ENCODE peak calls at places on chromosomes 11 and 22, in ten cellular contexts. D, H, G, W, A, J, B, C, V and U are unnamed samples.

GRCh38 chr11:1654388-1655167 is 25.0 kb downstream of the KRTAP5-5 start:
- DNase-seq in D (no peak), H (no peak), G (peak; percentile 49), W (no peak), A (no peak), J (no peak), B (no peak), C (no peak), V (no peak), U (no peak)

GRCh38 chr22:36773935-36774334 is 2.0 kb downstream of the IFT27 start:
- DNase-seq in D (no peak), H (peak; percentile 3), G (no peak), W (no peak), A (no peak), J (no peak), B (no peak), C (peak; percentile 30), V (no peak), U (no peak)

GRCh38 chr11:78202733-78203167 is 14.0 kb downstream of the USP35 start:
- DNase-seq in D (no peak), H (no peak), G (no peak), W (no peak), A (peak; percentile 42), J (no peak), B (no peak), C (peak; percentile 74), V (peak; percentile 59), U (no peak)

GRCh38 chr11:124776865-124777645 is 15.0 kb upstream of the ESAM start:
- DNase-seq in D (no peak), H (no peak), G (peak; percentile 81), W (no peak), A (no peak), J (no peak), B (no peak), C (no peak), V (no peak), U (no peak)

GRCh38 chr22:37880668-37881440 is 25.2 kb upstream of the MICALL1 start:
- DNase-seq in D (no peak), H (no peak), G (no peak), W (no peak), A (no peak), J (no peak), B (peak; percentile 8), C (no peak), V (no peak), U (no peak)

GRCh38 chr11:46250071-46251052 is 27.1 kb upstream of the CREB3L1 start:
- DNase-seq in D (no peak), H (no peak), G (no peak), W (no peak), A (no peak), J (no peak), B (no peak), C (no peak), V (no peak), U (no peak)

GRCh38 chr11:9700105-9700801 is 36.4 kb downstream of the SWAP70 start:
- DNase-seq in D (no peak), H (no peak), G (no peak), W (no peak), A (no peak), J (no peak), B (no peak), C (no peak), V (no peak), U (no peak)

GRCh38 chr22:27594474-27595134 is 207.0 kb downstream of the MN1 start:
- DNase-seq in D (no peak), H (no peak), G (no peak), W (no peak), A (no peak), J (no peak), B (no peak), C (no peak), V (no peak), U (no peak)

GRCh38 chr22:32803020-32803758 is 1.7 kb downstream of the TIMP3 start:
- DNase-seq in D (no peak), H (no peak), G (peak; percentile 71), W (peak; percentile 76), A (no peak), J (peak; percentile 48), B (peak; percentile 14), C (no peak), V (no peak), U (no peak)

GRCh38 chr11:67284811-67285540 is 4.1 kb upstream of the ANKRD13D start:
- DNase-seq in D (no peak), H (no peak), G (no peak), W (peak; percentile 54), A (no peak), J (peak; percentile 40), B (no peak), C (no peak), V (no peak), U (no peak)

GRCh38 chr11:80083561-80083960 is 642.7 kb upstream of the TENM4 start:
- DNase-seq in D (no peak), H (no peak), G (no peak), W (no peak), A (no peak), J (no peak), B (no peak), C (no peak), V (no peak), U (no peak)

GRCh38 chr11:123137496-123138270 is 57.4 kb downstream of the CLMP start:
- DNase-seq in D (no peak), H (peak; percentile 83), G (peak; percentile 90), W (peak; percentile 94), A (no peak), J (peak; percentile 91), B (no peak), C (no peak), V (no peak), U (peak; percentile 84)

GRCh38 chr11:68583047-68583446 is 101.3 kb upstream of the GAL start:
- DNase-seq in D (no peak), H (no peak), G (no peak), W (no peak), A (no peak), J (no peak), B (no peak), C (no peak), V (no peak), U (no peak)

GRCh38 chr22:36156515-36157419 is 3.8 kb downstream of the APOL3 start:
- DNase-seq in D (no peak), H (no peak), G (peak; percentile 95), W (peak; percentile 93), A (peak; percentile 81), J (peak; percentile 89), B (peak; percentile 33), C (peak; percentile 58), V (peak; percentile 37), U (no peak)

GRCh38 chr22:33018232-33018864 is 39.8 kb downstream of the SYN3 start:
- DNase-seq in D (peak; percentile 43), H (peak; percentile 39), G (no peak), W (peak; percentile 73), A (peak; percentile 32), J (peak; percentile 58), B (no peak), C (peak; percentile 47), V (peak; percentile 12), U (peak; percentile 10)

GRCh38 chr11:115222218-115222862 is 281.9 kb downstream of the CADM1 start:
- DNase-seq in D (no peak), H (no peak), G (no peak), W (no peak), A (no peak), J (no peak), B (no peak), C (peak; percentile 36), V (peak; percentile 49), U (no peak)

GRCh38 chr22:29320546-29320945 is 5.0 kb upstream of the RASL10A start:
- DNase-seq in D (no peak), H (no peak), G (no peak), W (no peak), A (no peak), J (no peak), B (no peak), C (no peak), V (no peak), U (no peak)

GRCh38 chr11:2647953-2648352 is 51.8 kb downstream of the KCNQ1OT1 start:
- DNase-seq in D (no peak), H (no peak), G (no peak), W (no peak), A (no peak), J (no peak), B (no peak), C (no peak), V (no peak), U (no peak)

GRCh38 chr11:89347071-89347470 is 144.1 kb downstream of the NOX4 start:
- DNase-seq in D (no peak), H (no peak), G (no peak), W (no peak), A (no peak), J (no peak), B (no peak), C (no peak), V (no peak), U (no peak)

GRCh38 chr11:129652828-129653227 is 162.8 kb upstream of the TMEM45B start:
- DNase-seq in D (no peak), H (no peak), G (no peak), W (no peak), A (no peak), J (no peak), B (no peak), C (no peak), V (no peak), U (peak; percentile 5)

GRCh38 chr11:8652140-8652539 is 30.3 kb downstream of the TRIM66 start:
- DNase-seq in D (no peak), H (no peak), G (no peak), W (no peak), A (no peak), J (no peak), B (no peak), C (no peak), V (no peak), U (peak; percentile 93)

GRCh38 chr22:33112606-33113005 is 54.4 kb upstream of the SYN3 start:
- DNase-seq in D (no peak), H (peak; percentile 79), G (no peak), W (no peak), A (no peak), J (no peak), B (no peak), C (no peak), V (no peak), U (no peak)

GRCh38 chr11:91239359-91239758 is 985.3 kb upstream of the FAT3 start:
- DNase-seq in D (peak; percentile 5), H (no peak), G (no peak), W (no peak), A (no peak), J (no peak), B (no peak), C (no peak), V (no peak), U (no peak)

GRCh38 chr11:47278058-47278457 is 8.1 kb downstream of the MADD start:
- DNase-seq in D (no peak), H (no peak), G (no peak), W (no peak), A (no peak), J (no peak), B (no peak), C (no peak), V (no peak), U (no peak)

GRCh38 chr11:47052165-47052564 is 115.6 kb downstream of the CSTPP1 start:
- DNase-seq in D (no peak), H (no peak), G (no peak), W (no peak), A (no peak), J (no peak), B (no peak), C (no peak), V (no peak), U (no peak)